ENCODE peak calls at places on chromosomes 4 and X, in nine cellular contexts. One of them, this sample, is unnamed.

GRCh38 chr4:38242822-38243384 is 282.7 kb downstream of the PTTG2 start:
- DNase-seq in NCI-H446 treated with DMSO at 0.1 percent for 48 hours: no peak
- DNase-seq in stimulated activated CD4-positive, alpha-beta T cell treated with anti-CD3 and anti-CD28 coated beads, Interleukin-1b, Interleukin-23, amount 100 ng/mL, for 1 hour: no peak
- DNase-seq in dermis blood vessel endothelial cell: no peak
- DNase-seq in kidney glomerular epithelial cell: no peak
- DNase-seq in GM23338: no peak
- DNase-seq in GM23248: no peak
- DNase-seq in left cardiac atrium: no peak
- DNase-seq in NCI-H2171: no peak
- DNase-seq in this sample: no peak

GRCh38 chr4:150395872-150396271 is 186.1 kb upstream of the MAB21L2 start:
- DNase-seq in NCI-H446 treated with DMSO at 0.1 percent for 48 hours: no peak
- DNase-seq in stimulated activated CD4-positive, alpha-beta T cell treated with anti-CD3 and anti-CD28 coated beads, Interleukin-1b, Interleukin-23, amount 100 ng/mL, for 1 hour: no peak
- DNase-seq in dermis blood vessel endothelial cell: no peak
- DNase-seq in kidney glomerular epithelial cell: no peak
- DNase-seq in GM23338: no peak
- DNase-seq in GM23248: no peak
- DNase-seq in left cardiac atrium: no peak
- DNase-seq in NCI-H2171: no peak
- DNase-seq in this sample: no peak

GRCh38 chrX:67351411-67351810 is 192.4 kb upstream of the AR start:
- DNase-seq in NCI-H446 treated with DMSO at 0.1 percent for 48 hours: no peak
- DNase-seq in stimulated activated CD4-positive, alpha-beta T cell treated with anti-CD3 and anti-CD28 coated beads, Interleukin-1b, Interleukin-23, amount 100 ng/mL, for 1 hour: no peak
- DNase-seq in dermis blood vessel endothelial cell: no peak
- DNase-seq in kidney glomerular epithelial cell: no peak
- DNase-seq in GM23338: no peak
- DNase-seq in GM23248: no peak
- DNase-seq in left cardiac atrium: no peak
- DNase-seq in NCI-H2171: no peak
- DNase-seq in this sample: no peak

GRCh38 chrX:11423362-11423818 is 130.2 kb downstream of the AMELX start:
- DNase-seq in NCI-H446 treated with DMSO at 0.1 percent for 48 hours: no peak
- DNase-seq in stimulated activated CD4-positive, alpha-beta T cell treated with anti-CD3 and anti-CD28 coated beads, Interleukin-1b, Interleukin-23, amount 100 ng/mL, for 1 hour: no peak
- DNase-seq in dermis blood vessel endothelial cell: peak
- DNase-seq in kidney glomerular epithelial cell: no peak
- DNase-seq in GM23338: no peak
- DNase-seq in GM23248: peak
- DNase-seq in left cardiac atrium: no peak
- DNase-seq in NCI-H2171: no peak
- DNase-seq in this sample: no peak

GRCh38 chr4:147049940-147050852 is 104.5 kb upstream of the TTC29 start:
- DNase-seq in NCI-H446 treated with DMSO at 0.1 percent for 48 hours: no peak
- DNase-seq in stimulated activated CD4-positive, alpha-beta T cell treated with anti-CD3 and anti-CD28 coated beads, Interleukin-1b, Interleukin-23, amount 100 ng/mL, for 1 hour: no peak
- DNase-seq in dermis blood vessel endothelial cell: no peak
- DNase-seq in kidney glomerular epithelial cell: no peak
- DNase-seq in GM23338: no peak
- DNase-seq in GM23248: peak
- DNase-seq in left cardiac atrium: no peak
- DNase-seq in NCI-H2171: no peak
- DNase-seq in this sample: no peak

GRCh38 chr4:1402516-1403101 is 3.6 kb downstream of the NKX1-1 start:
- DNase-seq in NCI-H446 treated with DMSO at 0.1 percent for 48 hours: no peak
- DNase-seq in stimulated activated CD4-positive, alpha-beta T cell treated with anti-CD3 and anti-CD28 coated beads, Interleukin-1b, Interleukin-23, amount 100 ng/mL, for 1 hour: no peak
- DNase-seq in dermis blood vessel endothelial cell: peak
- DNase-seq in kidney glomerular epithelial cell: no peak
- DNase-seq in GM23338: peak
- DNase-seq in GM23248: peak
- DNase-seq in left cardiac atrium: no peak
- DNase-seq in NCI-H2171: no peak
- DNase-seq in this sample: no peak

GRCh38 chr4:74395633-74396032 is 30.7 kb downstream of the EREG start:
- DNase-seq in NCI-H446 treated with DMSO at 0.1 percent for 48 hours: no peak
- DNase-seq in stimulated activated CD4-positive, alpha-beta T cell treated with anti-CD3 and anti-CD28 coated beads, Interleukin-1b, Interleukin-23, amount 100 ng/mL, for 1 hour: no peak
- DNase-seq in dermis blood vessel endothelial cell: no peak
- DNase-seq in kidney glomerular epithelial cell: no peak
- DNase-seq in GM23338: no peak
- DNase-seq in GM23248: no peak
- DNase-seq in left cardiac atrium: no peak
- DNase-seq in NCI-H2171: no peak
- DNase-seq in this sample: no peak

GRCh38 chr4:175070444-175070843 is 152.3 kb downstream of the ADAM29 start:
- DNase-seq in NCI-H446 treated with DMSO at 0.1 percent for 48 hours: no peak
- DNase-seq in stimulated activated CD4-positive, alpha-beta T cell treated with anti-CD3 and anti-CD28 coated beads, Interleukin-1b, Interleukin-23, amount 100 ng/mL, for 1 hour: no peak
- DNase-seq in dermis blood vessel endothelial cell: no peak
- DNase-seq in kidney glomerular epithelial cell: no peak
- DNase-seq in GM23338: peak
- DNase-seq in GM23248: no peak
- DNase-seq in left cardiac atrium: no peak
- DNase-seq in NCI-H2171: no peak
- DNase-seq in this sample: no peak

GRCh38 chrX:10656214-10656613 is 35.8 kb upstream of the MID1 start:
- DNase-seq in NCI-H446 treated with DMSO at 0.1 percent for 48 hours: no peak
- DNase-seq in stimulated activated CD4-positive, alpha-beta T cell treated with anti-CD3 and anti-CD28 coated beads, Interleukin-1b, Interleukin-23, amount 100 ng/mL, for 1 hour: no peak
- DNase-seq in dermis blood vessel endothelial cell: no peak
- DNase-seq in kidney glomerular epithelial cell: no peak
- DNase-seq in GM23338: no peak
- DNase-seq in GM23248: no peak
- DNase-seq in left cardiac atrium: no peak
- DNase-seq in NCI-H2171: peak
- DNase-seq in this sample: no peak

GRCh38 chr4:139419388-139419914 is 34.5 kb upstream of the RAB33B start:
- DNase-seq in NCI-H446 treated with DMSO at 0.1 percent for 48 hours: no peak
- DNase-seq in stimulated activated CD4-positive, alpha-beta T cell treated with anti-CD3 and anti-CD28 coated beads, Interleukin-1b, Interleukin-23, amount 100 ng/mL, for 1 hour: no peak
- DNase-seq in dermis blood vessel endothelial cell: peak
- DNase-seq in kidney glomerular epithelial cell: no peak
- DNase-seq in GM23338: no peak
- DNase-seq in GM23248: peak
- DNase-seq in left cardiac atrium: peak
- DNase-seq in NCI-H2171: peak
- DNase-seq in this sample: peak

GRCh38 chrX:50198348-50198747 is 2.5 kb downstream of the AKAP4 start:
- DNase-seq in NCI-H446 treated with DMSO at 0.1 percent for 48 hours: no peak
- DNase-seq in stimulated activated CD4-positive, alpha-beta T cell treated with anti-CD3 and anti-CD28 coated beads, Interleukin-1b, Interleukin-23, amount 100 ng/mL, for 1 hour: no peak
- DNase-seq in dermis blood vessel endothelial cell: no peak
- DNase-seq in kidney glomerular epithelial cell: no peak
- DNase-seq in GM23338: no peak
- DNase-seq in GM23248: no peak
- DNase-seq in left cardiac atrium: no peak
- DNase-seq in NCI-H2171: no peak
- DNase-seq in this sample: no peak

GRCh38 chr4:75904086-75904485 is 1.8 kb upstream of the PPEF2 start:
- DNase-seq in NCI-H446 treated with DMSO at 0.1 percent for 48 hours: no peak
- DNase-seq in stimulated activated CD4-positive, alpha-beta T cell treated with anti-CD3 and anti-CD28 coated beads, Interleukin-1b, Interleukin-23, amount 100 ng/mL, for 1 hour: no peak
- DNase-seq in dermis blood vessel endothelial cell: no peak
- DNase-seq in kidney glomerular epithelial cell: no peak
- DNase-seq in GM23338: no peak
- DNase-seq in GM23248: no peak
- DNase-seq in left cardiac atrium: no peak
- DNase-seq in NCI-H2171: no peak
- DNase-seq in this sample: no peak

GRCh38 chr4:185711764-185712163 is 100.2 kb downstream of the SORBS2 start:
- DNase-seq in NCI-H446 treated with DMSO at 0.1 percent for 48 hours: no peak
- DNase-seq in stimulated activated CD4-positive, alpha-beta T cell treated with anti-CD3 and anti-CD28 coated beads, Interleukin-1b, Interleukin-23, amount 100 ng/mL, for 1 hour: no peak
- DNase-seq in dermis blood vessel endothelial cell: peak
- DNase-seq in kidney glomerular epithelial cell: no peak
- DNase-seq in GM23338: no peak
- DNase-seq in GM23248: no peak
- DNase-seq in left cardiac atrium: no peak
- DNase-seq in NCI-H2171: no peak
- DNase-seq in this sample: no peak

GRCh38 chr4:125780159-125780558 is 465.4 kb downstream of the FAT4 start:
- DNase-seq in NCI-H446 treated with DMSO at 0.1 percent for 48 hours: no peak
- DNase-seq in stimulated activated CD4-positive, alpha-beta T cell treated with anti-CD3 and anti-CD28 coated beads, Interleukin-1b, Interleukin-23, amount 100 ng/mL, for 1 hour: no peak
- DNase-seq in dermis blood vessel endothelial cell: no peak
- DNase-seq in kidney glomerular epithelial cell: no peak
- DNase-seq in GM23338: no peak
- DNase-seq in GM23248: peak
- DNase-seq in left cardiac atrium: no peak
- DNase-seq in NCI-H2171: no peak
- DNase-seq in this sample: no peak

GRCh38 chrX:138756234-138756633 is 44.7 kb upstream of the FGF13 start:
- DNase-seq in NCI-H446 treated with DMSO at 0.1 percent for 48 hours: no peak
- DNase-seq in stimulated activated CD4-positive, alpha-beta T cell treated with anti-CD3 and anti-CD28 coated beads, Interleukin-1b, Interleukin-23, amount 100 ng/mL, for 1 hour: no peak
- DNase-seq in dermis blood vessel endothelial cell: no peak
- DNase-seq in kidney glomerular epithelial cell: peak
- DNase-seq in GM23338: peak
- DNase-seq in GM23248: peak
- DNase-seq in left cardiac atrium: peak
- DNase-seq in NCI-H2171: no peak
- DNase-seq in this sample: peak

GRCh38 chrX:66022742-66023725 is 16.8 kb downstream of the VSIG4 start:
- DNase-seq in NCI-H446 treated with DMSO at 0.1 percent for 48 hours: no peak
- DNase-seq in stimulated activated CD4-positive, alpha-beta T cell treated with anti-CD3 and anti-CD28 coated beads, Interleukin-1b, Interleukin-23, amount 100 ng/mL, for 1 hour: no peak
- DNase-seq in dermis blood vessel endothelial cell: peak
- DNase-seq in kidney glomerular epithelial cell: no peak
- DNase-seq in GM23338: peak
- DNase-seq in GM23248: peak
- DNase-seq in left cardiac atrium: no peak
- DNase-seq in NCI-H2171: no peak
- DNase-seq in this sample: no peak

GRCh38 chr4:57020467-57021101 is 41.9 kb downstream of the POLR2B start:
- DNase-seq in NCI-H446 treated with DMSO at 0.1 percent for 48 hours: no peak
- DNase-seq in stimulated activated CD4-positive, alpha-beta T cell treated with anti-CD3 and anti-CD28 coated beads, Interleukin-1b, Interleukin-23, amount 100 ng/mL, for 1 hour: no peak
- DNase-seq in dermis blood vessel endothelial cell: peak
- DNase-seq in kidney glomerular epithelial cell: peak
- DNase-seq in GM23338: no peak
- DNase-seq in GM23248: peak
- DNase-seq in left cardiac atrium: no peak
- DNase-seq in NCI-H2171: no peak
- DNase-seq in this sample: no peak

GRCh38 chr4:138770818-138771217 is 244.8 kb upstream of the NOCT start:
- DNase-seq in NCI-H446 treated with DMSO at 0.1 percent for 48 hours: no peak
- DNase-seq in stimulated activated CD4-positive, alpha-beta T cell treated with anti-CD3 and anti-CD28 coated beads, Interleukin-1b, Interleukin-23, amount 100 ng/mL, for 1 hour: no peak
- DNase-seq in dermis blood vessel endothelial cell: no peak
- DNase-seq in kidney glomerular epithelial cell: no peak
- DNase-seq in GM23338: no peak
- DNase-seq in GM23248: no peak
- DNase-seq in left cardiac atrium: no peak
- DNase-seq in NCI-H2171: no peak
- DNase-seq in this sample: no peak

GRCh38 chr4:139719381-139720101 is 53.9 kb downstream of the MGST2 start:
- DNase-seq in NCI-H446 treated with DMSO at 0.1 percent for 48 hours: no peak
- DNase-seq in stimulated activated CD4-positive, alpha-beta T cell treated with anti-CD3 and anti-CD28 coated beads, Interleukin-1b, Interleukin-23, amount 100 ng/mL, for 1 hour: no peak
- DNase-seq in dermis blood vessel endothelial cell: no peak
- DNase-seq in kidney glomerular epithelial cell: no peak
- DNase-seq in GM23338: no peak
- DNase-seq in GM23248: no peak
- DNase-seq in left cardiac atrium: no peak
- DNase-seq in NCI-H2171: no peak
- DNase-seq in this sample: no peak

GRCh38 chr4:25575581-25575980 is 80.1 kb upstream of the SLC34A2 start:
- DNase-seq in NCI-H446 treated with DMSO at 0.1 percent for 48 hours: no peak
- DNase-seq in stimulated activated CD4-positive, alpha-beta T cell treated with anti-CD3 and anti-CD28 coated beads, Interleukin-1b, Interleukin-23, amount 100 ng/mL, for 1 hour: no peak
- DNase-seq in dermis blood vessel endothelial cell: no peak
- DNase-seq in kidney glomerular epithelial cell: no peak
- DNase-seq in GM23338: no peak
- DNase-seq in GM23248: no peak
- DNase-seq in left cardiac atrium: no peak
- DNase-seq in NCI-H2171: no peak
- DNase-seq in this sample: no peak

GRCh38 chrX:154596290-154596929 is 11.5 kb downstream of the CTAG1A start:
- DNase-seq in NCI-H446 treated with DMSO at 0.1 percent for 48 hours: no peak
- DNase-seq in stimulated activated CD4-positive, alpha-beta T cell treated with anti-CD3 and anti-CD28 coated beads, Interleukin-1b, Interleukin-23, amount 100 ng/mL, for 1 hour: no peak
- DNase-seq in dermis blood vessel endothelial cell: no peak
- DNase-seq in kidney glomerular epithelial cell: peak
- DNase-seq in GM23338: peak
- DNase-seq in GM23248: peak
- DNase-seq in left cardiac atrium: no peak
- DNase-seq in NCI-H2171: no peak
- DNase-seq in this sample: no peak

This sample was measured in left ventricle myocardium inferior.